ENCODE peak calls at places on chromosomes 11 and 22, in four cellular contexts. N is fibroblast of mammary gland, M is RWPE1, F is choroid plexus epithelial cell. Z is an unnamed sample.

GRCh38 chr11:67613960-67614715 is 7.4 kb downstream of the NDUFV1 start:
- DNase-seq in F (peak), M (peak), N (peak), Z (peak)

GRCh38 chr11:92885600-92885999 is 83.9 kb upstream of the MTNR1B start:
- DNase-seq in N (no peak), M (no peak), F (no peak), Z (no peak)

GRCh38 chr11:11845551-11845950 is 3.8 kb downstream of the USP47 start:
- DNase-seq in F (no peak), N (peak), M (no peak), Z (no peak)

GRCh38 chr11:12765428-12765827 is 91.2 kb downstream of the TEAD1 start:
- DNase-seq in N (peak), F (peak), M (no peak), Z (no peak)

GRCh38 chr11:63845911-63846310 is 7.0 kb downstream of the MARK2 start:
- DNase-seq in M (no peak), N (no peak), F (no peak), Z (no peak)

GRCh38 chr11:115860246-115860645 is 356.0 kb upstream of the CADM1 start:
- DNase-seq in F (no peak), M (no peak), N (no peak), Z (no peak)

GRCh38 chr22:35555941-35556547 is 15.4 kb downstream of the RASD2 start:
- DNase-seq in F (no peak), M (no peak), N (no peak), Z (no peak)

GRCh38 chr22:17100621-17101020 is 15.8 kb downstream of the IL17RA start:
- DNase-seq in F (no peak), N (no peak), M (no peak), Z (no peak)

GRCh38 chr11:30586251-30587144 is at the start of gene MPPED2:
- DNase-seq in M (peak), N (no peak), F (peak), Z (peak)

GRCh38 chr11:64745523-64746328 is 1.8 kb upstream of the RASGRP2 start:
- DNase-seq in N (peak), F (peak), M (no peak), Z (no peak)

GRCh38 chr11:126915430-126915829 is 85.1 kb downstream of the KIRREL3 start:
- DNase-seq in M (no peak), F (no peak), N (no peak), Z (no peak)

GRCh38 chr11:128288368-128288767 is 299.0 kb downstream of the ETS1 start:
- DNase-seq in N (no peak), M (no peak), F (no peak), Z (no peak)

GRCh38 chr22:46798366-46799057 is 36.1 kb downstream of the TBC1D22A start:
- DNase-seq in N (peak), F (peak), M (peak), Z (peak)

GRCh38 chr11:4025248-4025956 is 69.2 kb upstream of the RRM1 start:
- DNase-seq in N (peak), F (peak), M (no peak), Z (no peak)

GRCh38 chr11:11449327-11449726 is 96.3 kb upstream of the CSNK2A3 start:
- DNase-seq in M (no peak), F (no peak), N (no peak), Z (no peak)

GRCh38 chr11:57116654-57117053 is 65.1 kb upstream of the LRRC55 start:
- DNase-seq in N (peak), F (peak), M (peak), Z (peak)

GRCh38 chr22:36284171-36284571 is 31.2 kb downstream of the APOL1 start:
- DNase-seq in N (no peak), F (no peak), M (no peak), Z (no peak)

GRCh38 chr22:32723632-32724031 is 77.9 kb upstream of the TIMP3 start:
- DNase-seq in M (peak), F (peak), N (peak), Z (no peak)

GRCh38 chr11:69325446-69325845 is 31.5 kb downstream of the MYEOV start:
- DNase-seq in M (no peak), N (no peak), F (no peak), Z (no peak)

GRCh38 chr11:20008870-20009644 is 151.2 kb downstream of the DBX1 start:
- DNase-seq in M (no peak), N (no peak), F (no peak), Z (no peak)
- TF ChIP-seq CTCF in M (no peak), N (no peak), F (no peak), Z (no peak)

GRCh38 chr11:16791494-16791961 is 53.1 kb downstream of the C11orf58 start:
- DNase-seq in F (peak), M (peak), N (peak), Z (peak)
- TF ChIP-seq CTCF in F (no peak), M (no peak), N (no peak), Z (no peak)

GRCh38 chr11:83087035-83087434 is 15.3 kb upstream of the RAB30 start:
- DNase-seq in M (peak), N (peak), F (peak), Z (no peak)
- TF ChIP-seq CTCF in M (peak), N (peak), F (peak), Z (no peak)

DNA sequence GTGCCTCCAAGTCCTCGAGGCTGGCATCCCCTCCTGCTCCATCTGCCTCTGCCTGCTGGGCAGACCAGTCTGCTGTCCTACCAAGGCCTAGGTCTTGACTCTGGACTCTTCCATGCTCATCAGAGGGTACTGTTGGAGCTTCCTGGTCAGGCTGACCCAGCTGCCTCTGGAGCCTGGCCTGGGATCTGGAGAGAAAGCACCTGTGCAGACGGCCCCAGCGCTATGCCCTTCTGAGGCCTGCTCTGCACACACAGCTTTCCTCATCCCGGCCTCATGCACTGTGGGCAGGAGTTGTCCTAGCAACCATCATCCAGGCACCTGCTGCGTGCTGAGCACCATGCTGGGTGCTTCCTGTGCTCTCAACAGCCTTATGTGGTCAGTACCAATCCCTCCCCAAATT is 70.8 kb downstream of the CDKN1C start:
- DNase-seq in N (no peak), F (no peak), M (no peak), Z (no peak)
- TF ChIP-seq CTCF in N (no peak), F (no peak), M (no peak), Z (no peak)